ENCODE peak calls at places on chromosomes 16 and 17, in ten cellular contexts. G, Y, I, Z, L, P, J, T, F and R are unnamed samples.

GRCh38 chr17:59311051-59311468 is 20.4 kb upstream of the YPEL2 start:
- DNase-seq in J (peak; percentile 33), P (peak; percentile 57), T (peak; percentile 79), L (peak; percentile 74), Y (peak; percentile 22), I (no peak), G (peak; percentile 45), F (no peak), Z (peak; percentile 24), R (peak; percentile 18)

GRCh38 chr17:21823643-21824042 is 131.3 kb downstream of the KCNJ18 start:
- DNase-seq in Y (no peak), T (no peak), L (no peak), P (no peak), G (no peak), I (no peak), F (no peak), J (no peak), Z (no peak), R (no peak)

GRCh38 chr17:81346908-81347349 is 48.3 kb upstream of the BAHCC1 start:
- DNase-seq in Y (no peak), Z (no peak), F (no peak), J (no peak), L (no peak), G (no peak), I (no peak), T (no peak), P (no peak), R (no peak)

GRCh38 chr16:641326-642188 is at the start of gene MCRIP2:
- DNase-seq in P (peak; percentile 72), G (no peak), J (peak; percentile 78), T (peak; percentile 91), L (peak; percentile 88), Z (peak; percentile 90), F (peak; percentile 20), Y (peak; percentile 31), I (no peak), R (peak; percentile 90)

GRCh38 chr16:568401-569258 is 1.1 kb upstream of the PIGQ start:
- DNase-seq in Y (no peak), Z (no peak), G (no peak), I (no peak), T (no peak), J (no peak), F (no peak), P (no peak), L (no peak), R (no peak)

GRCh38 chr17:77409282-77410161 is 268.8 kb downstream of the SEC14L1 start:
- DNase-seq in Z (peak; percentile 80), G (no peak), J (no peak), L (peak; percentile 68), Y (no peak), I (peak; percentile 71), F (no peak), T (peak; percentile 56), P (peak; percentile 45), R (peak; percentile 70)

GRCh38 chr17:10295728-10296343 is 77.0 kb downstream of the MYH13 start:
- DNase-seq in Z (peak; percentile 37), G (no peak), T (peak; percentile 83), F (no peak), P (peak; percentile 67), L (peak; percentile 83), I (no peak), Y (peak; percentile 33), J (peak; percentile 40), R (peak; percentile 80)

GRCh38 chr16:977096-977701 is 4.4 kb upstream of the SOX8 start:
- DNase-seq in G (no peak), Y (no peak), T (no peak), I (no peak), Z (no peak), F (no peak), P (no peak), J (no peak), L (peak; percentile 19), R (no peak)

GRCh38 chr16:84278968-84279367 is 15.7 kb upstream of the WFDC1 start:
- DNase-seq in G (peak; percentile 72), Y (no peak), Z (no peak), P (no peak), T (no peak), F (no peak), L (no peak), I (no peak), J (no peak), R (no peak)